ENCODE peak calls at places on chromosome 1, in five cellular contexts. One of them, this sample, is unnamed.

GRCh38 chr1:84789014-84789413 is 98.8 kb upstream of the SSX2IP start:
- DNase-seq in H1: no peak
- DNase-seq in K562: no peak
- DNase-seq in lung: no peak
- DNase-seq in ovary: no peak
- DNase-seq in this sample: no peak

GRCh38 chr1:193211539-193211938 is 25.1 kb upstream of the B3GALT2 start:
- DNase-seq in H1: no peak
- DNase-seq in K562: no peak
- DNase-seq in lung: no peak
- DNase-seq in ovary: no peak
- DNase-seq in this sample: no peak

GRCh38 chr1:171128463-171128862 is 37.8 kb downstream of the FMO3 start:
- DNase-seq in H1: no peak
- DNase-seq in K562: no peak
- DNase-seq in lung: no peak
- DNase-seq in ovary: no peak
- DNase-seq in this sample: no peak

GRCh38 chr1:91781371-91781825 is 104.6 kb downstream of the TGFBR3 start:
- DNase-seq in H1: no peak
- DNase-seq in K562: no peak
- DNase-seq in lung: no peak
- DNase-seq in ovary: no peak
- DNase-seq in this sample: no peak

GRCh38 chr1:234927968-234928635 is 200.5 kb downstream of the TOMM20 start:
- DNase-seq in H1: no peak
- DNase-seq in K562: no peak
- DNase-seq in lung: no peak
- DNase-seq in ovary: no peak
- DNase-seq in this sample: no peak

GRCh38 chr1:5578690-5579089 is 413.5 kb downstream of the NPHP4 start:
- DNase-seq in H1: no peak
- DNase-seq in K562: no peak
- DNase-seq in lung: no peak
- DNase-seq in ovary: no peak
- DNase-seq in this sample: no peak

GRCh38 chr1:51877434-51878306 is 857 bp downstream of the NRDC start:
- DNase-seq in H1: no peak
- DNase-seq in K562: peak; percentile 62
- DNase-seq in lung: peak; percentile 30
- DNase-seq in ovary: no peak
- DNase-seq in this sample: no peak

GRCh38 chr1:54167422-54168139 is 14.8 kb upstream of the CDCP2 start:
- DNase-seq in H1: no peak
- DNase-seq in K562: no peak
- DNase-seq in lung: no peak
- DNase-seq in ovary: no peak
- DNase-seq in this sample: no peak

GRCh38 chr1:41846595-41846994 is 72.1 kb downstream of the HIVEP3 start:
- DNase-seq in H1: no peak
- DNase-seq in K562: no peak
- DNase-seq in lung: no peak
- DNase-seq in ovary: no peak
- DNase-seq in this sample: no peak

GRCh38 chr1:172005856-172006255 is 164.6 kb downstream of the DNM3 start:
- DNase-seq in H1: no peak
- DNase-seq in K562: no peak
- DNase-seq in lung: no peak
- DNase-seq in ovary: no peak
- DNase-seq in this sample: no peak

GRCh38 chr1:240854367-240854766 is 242.4 kb upstream of the GREM2 start:
- DNase-seq in H1: no peak
- DNase-seq in K562: no peak
- DNase-seq in lung: no peak
- DNase-seq in ovary: no peak
- DNase-seq in this sample: no peak

GRCh38 chr1:84385347-84385746 is 12.9 kb upstream of the DNASE2B start:
- DNase-seq in H1: no peak
- DNase-seq in K562: no peak
- DNase-seq in lung: no peak
- DNase-seq in ovary: no peak
- DNase-seq in this sample: no peak

GRCh38 chr1:230226004-230226800 is 159.2 kb downstream of the GALNT2 start:
- DNase-seq in H1: no peak
- DNase-seq in K562: no peak
- DNase-seq in lung: no peak
- DNase-seq in ovary: no peak
- DNase-seq in this sample: no peak

GRCh38 chr1:245863566-245864184 is 643.4 kb downstream of the SMYD3 start:
- DNase-seq in H1: no peak
- DNase-seq in K562: no peak
- DNase-seq in lung: no peak
- DNase-seq in ovary: no peak
- DNase-seq in this sample: no peak

GRCh38 chr1:206979379-206980043 is 9.3 kb upstream of the FCAMR start:
- DNase-seq in H1: no peak
- DNase-seq in K562: peak; percentile 68
- DNase-seq in lung: no peak
- DNase-seq in ovary: no peak
- DNase-seq in this sample: peak; percentile 37

GRCh38 chr1:239976130-239976968 is 115.3 kb upstream of the FMN2 start:
- DNase-seq in H1: no peak
- DNase-seq in K562: peak; percentile 68
- DNase-seq in lung: no peak
- DNase-seq in ovary: no peak
- DNase-seq in this sample: peak; percentile 76

GRCh38 chr1:62178372-62178771 is 16.3 kb upstream of the L1TD1 start:
- DNase-seq in H1: no peak
- DNase-seq in K562: no peak
- DNase-seq in lung: no peak
- DNase-seq in ovary: no peak
- DNase-seq in this sample: peak; percentile 25

GRCh38 chr1:115307621-115308020 is 30.4 kb downstream of the NGF start:
- DNase-seq in H1: no peak
- DNase-seq in K562: no peak
- DNase-seq in lung: no peak
- DNase-seq in ovary: no peak
- DNase-seq in this sample: no peak

GRCh38 chr1:154791292-154792278 is 78.5 kb downstream of the KCNN3 start:
- DNase-seq in H1: no peak
- DNase-seq in K562: no peak
- DNase-seq in lung: no peak
- DNase-seq in ovary: no peak
- DNase-seq in this sample: peak; percentile 75

GRCh38 chr1:63651110-63651776 is 58.0 kb downstream of the PGM1 start:
- DNase-seq in H1: no peak
- DNase-seq in K562: no peak
- DNase-seq in lung: no peak
- DNase-seq in ovary: peak; percentile 30
- DNase-seq in this sample: no peak

GRCh38 chr1:92461364-92462097 is 25.2 kb downstream of the GFI1 start:
- DNase-seq in H1: no peak
- DNase-seq in K562: no peak
- DNase-seq in lung: no peak
- DNase-seq in ovary: no peak
- DNase-seq in this sample: no peak

GRCh38 chr1:186239211-186239610 is 135.8 kb downstream of the TPR start:
- DNase-seq in H1: no peak
- DNase-seq in K562: no peak
- DNase-seq in lung: no peak
- DNase-seq in ovary: no peak
- DNase-seq in this sample: no peak

GRCh38 chr1:151537112-151537511 is 3.0 kb upstream of the TUFT1 start:
- DNase-seq in H1: no peak
- DNase-seq in K562: peak; percentile 37
- DNase-seq in lung: no peak
- DNase-seq in ovary: no peak
- DNase-seq in this sample: no peak

GRCh38 chr1:21550866-21551475 is 41.7 kb downstream of the ALPL start:
- DNase-seq in H1: no peak
- DNase-seq in K562: no peak
- DNase-seq in lung: no peak
- DNase-seq in ovary: no peak
- DNase-seq in this sample: no peak

GRCh38 chr1:154788886-154789285 is 81.2 kb downstream of the KCNN3 start:
- DNase-seq in H1: no peak
- DNase-seq in K562: no peak
- DNase-seq in lung: no peak
- DNase-seq in ovary: no peak
- DNase-seq in this sample: no peak

GRCh38 chr1:35390600-35391494 is 122.3 kb downstream of the ZMYM4 start:
- DNase-seq in H1: no peak
- DNase-seq in K562: no peak
- DNase-seq in lung: no peak
- DNase-seq in ovary: no peak
- DNase-seq in this sample: no peak

GRCh38 chr1:55423376-55423775 is 208.2 kb upstream of the USP24 start:
- DNase-seq in H1: no peak
- DNase-seq in K562: no peak
- DNase-seq in lung: no peak
- DNase-seq in ovary: no peak
- DNase-seq in this sample: no peak

GRCh38 chr1:19368964-19369363 is 56.8 kb downstream of the SLC66A1 start:
- DNase-seq in H1: no peak
- DNase-seq in K562: no peak
- DNase-seq in lung: no peak
- DNase-seq in ovary: no peak
- DNase-seq in this sample: no peak

GRCh38 chr1:19368050-19368449 is 55.9 kb downstream of the SLC66A1 start:
- DNase-seq in H1: no peak
- DNase-seq in K562: no peak
- DNase-seq in lung: no peak
- DNase-seq in ovary: no peak
- DNase-seq in this sample: no peak

GRCh38 chr1:19367584-19368041 is 55.5 kb downstream of the SLC66A1 start:
- DNase-seq in H1: no peak
- DNase-seq in K562: no peak
- DNase-seq in lung: no peak
- DNase-seq in ovary: no peak
- DNase-seq in this sample: no peak

GRCh38 chr1:19370453-19371170 is 58.5 kb downstream of the SLC66A1 start:
- DNase-seq in H1: no peak
- DNase-seq in K562: no peak
- DNase-seq in lung: peak; percentile 72
- DNase-seq in ovary: no peak
- DNase-seq in this sample: no peak

GRCh38 chr1:19369396-19370090 is 57.4 kb downstream of the SLC66A1 start:
- DNase-seq in H1: no peak
- DNase-seq in K562: no peak
- DNase-seq in lung: peak; percentile 47
- DNase-seq in ovary: no peak
- DNase-seq in this sample: no peak
- H3K27ac ChIP-seq in H1: no peak overlapping the region
- H3K27ac ChIP-seq in K562: no peak overlapping the region
- H3K27ac ChIP-seq in lung: peak overlapping the region; percentile 79
- H3K27ac ChIP-seq in ovary: no peak overlapping the region
- H3K27ac ChIP-seq in this sample: no peak overlapping the region

GRCh38 chr1:200890818-200891773 is 3.6 kb upstream of the INAVA start:
- DNase-seq in H1: no peak
- DNase-seq in K562: no peak
- DNase-seq in lung: no peak
- DNase-seq in ovary: no peak
- DNase-seq in this sample: peak; percentile 91
- TF ChIP-seq CTCF in H1: peak; percentile 48
- TF ChIP-seq CTCF in K562: peak; percentile 53
- TF ChIP-seq CTCF in lung: no peak
- TF ChIP-seq CTCF in ovary: no peak
- TF ChIP-seq CTCF in this sample: peak; percentile 95

GRCh38 chr1:39283858-39284257 is 79.4 kb downstream of the MACF1 start:
- DNase-seq in H1: no peak
- DNase-seq in K562: no peak
- DNase-seq in lung: no peak
- DNase-seq in ovary: no peak
- DNase-seq in this sample: no peak

GRCh38 chr1:39287541-39287940 is 83.0 kb downstream of the MACF1 start:
- DNase-seq in H1: no peak
- DNase-seq in K562: no peak
- DNase-seq in lung: no peak
- DNase-seq in ovary: no peak
- DNase-seq in this sample: no peak

GRCh38 chr1:39293375-39294070 is 89.0 kb downstream of the MACF1 start:
- DNase-seq in H1: no peak
- DNase-seq in K562: no peak
- DNase-seq in lung: no peak
- DNase-seq in ovary: no peak
- DNase-seq in this sample: no peak

GRCh38 chr1:39292401-39292800 is 87.9 kb downstream of the MACF1 start:
- DNase-seq in H1: no peak
- DNase-seq in K562: no peak
- DNase-seq in lung: no peak
- DNase-seq in ovary: no peak
- DNase-seq in this sample: no peak

DNA sequence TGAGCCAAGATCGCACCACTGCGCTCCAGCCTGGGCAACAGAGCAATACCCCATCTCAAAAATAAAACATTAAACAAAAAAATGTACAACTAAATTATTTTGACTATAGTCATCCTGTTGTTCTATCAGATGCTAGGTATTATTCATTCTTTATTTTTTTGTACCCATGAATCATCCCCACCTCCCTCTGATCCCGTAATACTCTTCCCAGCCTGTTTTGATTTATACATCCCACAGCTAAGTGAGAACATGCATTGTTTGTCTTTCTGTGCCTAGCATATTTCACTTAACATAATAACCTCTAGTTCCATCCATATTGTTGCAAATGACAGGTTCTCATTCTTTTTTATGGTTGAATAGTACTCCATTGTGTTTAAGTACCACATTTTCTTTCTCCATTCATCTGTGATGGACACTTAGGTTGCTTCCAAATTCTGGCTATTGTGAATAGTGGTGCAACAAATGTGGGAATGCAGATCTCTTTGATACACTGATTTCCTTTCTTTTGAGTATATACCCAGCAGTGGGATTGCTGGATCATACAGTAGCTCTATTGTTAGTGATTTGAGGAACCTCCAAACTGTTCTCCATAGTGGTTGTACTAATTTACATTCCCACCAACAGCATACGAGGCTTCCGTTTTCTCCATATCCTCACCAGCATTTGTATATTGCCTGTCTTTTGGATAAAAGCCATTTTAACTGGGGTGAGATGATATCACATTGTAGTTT is 84.4 kb downstream of the MACF1 start:
- DNase-seq in H1: no peak
- DNase-seq in K562: no peak
- DNase-seq in lung: no peak
- DNase-seq in ovary: no peak
- DNase-seq in this sample: no peak
- H3K36me3 ChIP-seq in H1: peaks cover 16% of the 10 kb centered on the region
- H3K36me3 ChIP-seq in K562: peaks cover 81% of the 10 kb centered on the region
- H3K36me3 ChIP-seq in lung: peaks cover 39% of the 10 kb centered on the region
- H3K36me3 ChIP-seq in ovary: no peaks in the 10 kb centered on the region
- H3K36me3 ChIP-seq in this sample: peaks cover 83% of the 10 kb centered on the region

GRCh38 chr1:36753451-36753850 is 270.7 kb upstream of the CSF3R start:
- DNase-seq in H1: no peak
- DNase-seq in K562: no peak
- DNase-seq in lung: no peak
- DNase-seq in ovary: no peak
- DNase-seq in this sample: no peak
- H3K27ac ChIP-seq in H1: no peak overlapping the region
- H3K27ac ChIP-seq in K562: no peak overlapping the region
- H3K27ac ChIP-seq in lung: no peak overlapping the region
- H3K27ac ChIP-seq in ovary: no peak overlapping the region
- H3K27ac ChIP-seq in this sample: peak overlapping the region; percentile 80